ENCODE peak calls at places on chromosome 18, in five cellular contexts. M is GM23338, X is GM23248, B is Karpas-422, E is hepatocyte. G is an unnamed sample. For H3K9me2, the result is how much of the 10 kb centered on the place peaks cover.

GRCh38 chr18:79553154-79553553 is 126.4 kb upstream of the CTDP1 start:
- DNase-seq in M (no peak), X (no peak), B (no peak), E (no peak), G (no peak)

GRCh38 chr18:79736846-79737245 is 57.2 kb downstream of the CTDP1 start:
- DNase-seq in M (no peak), X (no peak), B (no peak), E (no peak), G (no peak)

GRCh38 chr18:73235491-73235890 is 367.7 kb upstream of the NETO1 start:
- DNase-seq in M (no peak), X (peak), B (no peak), E (peak), G (no peak)

GRCh38 chr18:39037925-39038324 is 1472.3 kb upstream of the CELF4 start:
- DNase-seq in M (no peak), X (no peak), B (no peak), E (no peak), G (no peak)

GRCh38 chr18:45374878-45375630 is 240.2 kb upstream of the SLC14A2 start:
- DNase-seq in M (no peak), X (no peak), B (no peak), E (no peak), G (no peak)

GRCh38 chr18:79912409-79912991 is 39.0 kb downstream of the SLC66A2 start:
- DNase-seq in M (no peak), X (peak), B (no peak), E (peak), G (no peak)

GRCh38 chr18:28669165-28669564 is 492.2 kb upstream of the CDH2 start:
- DNase-seq in M (no peak), X (no peak), B (no peak), E (no peak), G (no peak)

GRCh38 chr18:75489493-75490190 is 62.1 kb upstream of the SMIM21 start:
- DNase-seq in M (no peak), X (peak), B (no peak), E (peak), G (peak)

GRCh38 chr18:33317640-33318039 is 122.9 kb downstream of the CCDC178 start:
- DNase-seq in M (no peak), X (no peak), B (no peak), E (no peak), G (no peak)

GRCh38 chr18:31667185-31667584 is 17.2 kb downstream of the B4GALT6 start:
- DNase-seq in M (no peak), X (peak), B (no peak), E (no peak), G (no peak)

GRCh38 chr18:25147878-25148488 is 204.0 kb downstream of the ZNF521 start:
- DNase-seq in M (no peak), X (no peak), B (no peak), E (no peak), G (no peak)

GRCh38 chr18:59220784-59221765 is 1.1 kb downstream of the GRP start:
- DNase-seq in M (peak), X (peak), B (no peak), E (no peak), G (no peak)

GRCh38 chr18:79613186-79613931 is 66.2 kb upstream of the CTDP1 start:
- DNase-seq in M (no peak), X (no peak), B (no peak), E (no peak), G (no peak)

GRCh38 chr18:66872277-66872676 is 268.4 kb upstream of the CDH19 start:
- DNase-seq in M (peak), X (no peak), B (peak), E (peak), G (no peak)

GRCh38 chr18:7207366-7207765 is 23.5 kb upstream of the LRRC30 start:
- DNase-seq in M (no peak), X (peak), B (no peak), E (no peak), G (no peak)

GRCh38 chr18:58603365-58604067 is 25.4 kb downstream of the ALPK2 start:
- DNase-seq in M (no peak), X (no peak), B (no peak), E (no peak), G (no peak)

GRCh38 chr18:22429564-22429963 is 11.8 kb upstream of the CTAGE1 start:
- DNase-seq in M (no peak), X (no peak), B (no peak), E (no peak), G (no peak)

GRCh38 chr18:22432672-22433137 is 15.0 kb upstream of the CTAGE1 start:
- DNase-seq in M (no peak), X (peak), B (no peak), E (peak), G (peak)

GRCh38 chr18:22428672-22429071 is 11.0 kb upstream of the CTAGE1 start:
- DNase-seq in M (no peak), X (peak), B (no peak), E (peak), G (no peak)

GRCh38 chr18:22434973-22435608 is 17.4 kb upstream of the CTAGE1 start:
- DNase-seq in M (no peak), X (peak), B (no peak), E (no peak), G (no peak)

GRCh38 chr18:22433960-22434359 is 16.2 kb upstream of the CTAGE1 start:
- DNase-seq in M (no peak), X (peak), B (no peak), E (no peak), G (no peak)
- H3K9me2 ChIP-seq in M (under half), X (under half), B (under half), E (under half), G (under half)

GRCh38 chr18:10935588-10935987 is 213.8 kb downstream of the PIEZO2 start:
- DNase-seq in M (no peak), X (no peak), B (no peak), E (no peak), G (no peak)
- H3K9me2 ChIP-seq in M (under half), X (under half), B (under half), E (under half), G (under half)

GRCh38 chr18:64201781-64202180 is 52.9 kb upstream of the LINC00305 start:
- DNase-seq in M (no peak), X (no peak), B (no peak), E (no peak), G (no peak)

GRCh38 chr18:64202836-64203235 is 53.9 kb upstream of the LINC00305 start:
- DNase-seq in M (no peak), X (peak), B (no peak), E (peak), G (no peak)

GRCh38 chr18:64207818-64208217 is 58.9 kb upstream of the LINC00305 start:
- DNase-seq in M (no peak), X (no peak), B (no peak), E (no peak), G (no peak)

GRCh38 chr18:64202229-64202835 is 53.4 kb upstream of the LINC00305 start:
- DNase-seq in M (peak), X (no peak), B (no peak), E (peak), G (no peak)

GRCh38 chr18:64203295-64203694 is 54.4 kb upstream of the LINC00305 start:
- DNase-seq in M (no peak), X (no peak), B (no peak), E (no peak), G (no peak)
- H3K9me2 ChIP-seq in M (under half), X (under half), B (under half), E (under half), G (under half)

GRCh38 chr18:22466608-22467390 is 49.1 kb upstream of the CTAGE1 start:
- DNase-seq in M (no peak), X (peak), B (no peak), E (peak), G (peak)
- H3K9me2 ChIP-seq in M (under half), X (under half), B (under half), E (under half), G (under half)